ENCODE peak calls at places on chromosomes 3 and 15, in nine cellular contexts. S is HepG2, U is stomach, E is sigmoid colon, W is SK-N-SH, R is suprapubic skin, J is K562, N is GM12878, B is esophagus muscularis mucosa. K is an unnamed sample.

GRCh38 chr3:126360046-126360713 is 3.0 kb upstream of the KLF15 start:
- DNase-seq in R (no peak), E (peak), S (no peak), U (no peak), B (no peak), N (no peak), W (no peak), J (no peak), K (peak)

GRCh38 chr3:11367116-11367781 is 95.1 kb downstream of the ATG7 start:
- DNase-seq in N (no peak), B (no peak), E (peak), S (peak), R (no peak), W (no peak), J (no peak), U (no peak), K (peak)

GRCh38 chr3:18385706-18386105 is 39.4 kb downstream of the SATB1 start:
- DNase-seq in W (no peak), S (no peak), B (no peak), J (no peak), E (no peak), R (no peak), U (no peak), N (no peak), K (no peak)

GRCh38 chr3:135621184-135621931 is 344.2 kb upstream of the PPP2R3A start:
- DNase-seq in J (no peak), W (no peak), N (no peak), R (no peak), B (no peak), U (no peak), S (no peak), E (no peak), K (no peak)

GRCh38 chr3:126356373-126357298 is 572 bp downstream of the KLF15 start:
- DNase-seq in E (peak), W (peak), S (no peak), U (no peak), R (no peak), N (no peak), J (no peak), B (no peak), K (peak)

GRCh38 chr3:8712871-8713360 is 20.7 kb upstream of the CAV3 start:
- DNase-seq in W (no peak), U (no peak), J (no peak), R (no peak), S (no peak), E (no peak), B (no peak), N (no peak), K (no peak)

GRCh38 chr15:45641374-45641778 is 6.5 kb downstream of the SQOR start:
- DNase-seq in J (no peak), N (no peak), W (no peak), U (peak), B (no peak), R (no peak), E (peak), S (peak), K (peak)

GRCh38 chr15:72781621-72782020 is 1.9 kb downstream of the ADPGK start:
- DNase-seq in S (no peak), R (no peak), N (no peak), E (no peak), U (no peak), J (no peak), W (no peak), B (no peak), K (no peak)

GRCh38 chr3:194884649-194885315 is 199.1 kb downstream of the FAM43A start:
- DNase-seq in E (no peak), B (peak), R (peak), U (no peak), J (no peak), N (no peak), W (no peak), S (no peak), K (no peak)

GRCh38 chr15:85579011-85579701 is 198.8 kb downstream of the AKAP13 start:
- DNase-seq in W (no peak), B (no peak), J (no peak), U (peak), N (no peak), R (no peak), S (no peak), E (no peak), K (peak)

GRCh38 chr3:129211772-129212171 is 28.1 kb upstream of the CNBP start:
- DNase-seq in B (no peak), U (peak), W (peak), J (peak), S (peak), N (no peak), E (peak), R (peak), K (peak)

GRCh38 chr15:80978685-80979084 is 10.9 kb downstream of the MESD start:
- DNase-seq in U (no peak), E (no peak), N (no peak), J (peak), B (no peak), W (no peak), S (no peak), R (no peak), K (no peak)

GRCh38 chr3:12601072-12601471 is 44.2 kb downstream of the MKRN2 start:
- DNase-seq in R (no peak), B (no peak), W (peak), E (no peak), U (no peak), S (peak), J (no peak), N (no peak), K (no peak)
- TF ChIP-seq EP300 in R (no peak), B (no peak), W (no peak), E (no peak), U (no peak), S (no peak), J (no peak), N (no peak), K (no peak)

GRCh38 chr3:37287776-37288175 is 113.4 kb upstream of the LRRFIP2 start:
- DNase-seq in R (no peak), N (no peak), U (no peak), J (no peak), S (no peak), E (no peak), W (no peak), B (no peak), K (no peak)
- TF ChIP-seq POLR2AphosphoS5 in R (no peak), N (no peak), U (no peak), J (no peak), S (no peak), E (no peak), W (no peak), B (no peak), K (no peak)

DNA sequence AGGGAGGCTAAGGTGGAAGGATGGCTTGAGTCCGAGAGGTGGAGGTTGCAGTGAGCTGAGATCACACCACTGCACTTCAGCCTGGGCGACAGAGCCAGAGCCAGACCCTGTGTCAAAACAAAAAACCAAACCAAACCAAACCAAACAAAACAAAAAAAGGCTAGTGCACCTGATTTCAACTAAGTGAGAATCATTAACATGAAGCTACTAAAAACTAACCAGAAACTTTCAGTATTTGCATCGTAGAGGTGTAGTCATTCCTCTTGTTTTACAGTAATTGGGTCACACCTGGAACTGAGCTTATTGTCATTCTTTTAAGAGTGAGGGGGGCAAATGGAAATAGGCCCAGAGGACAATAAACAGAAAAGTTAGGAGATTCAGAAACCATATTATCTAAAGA is 58.5 kb downstream of the ST6GAL1 start:
- DNase-seq in R (no peak), W (no peak), N (no peak), U (no peak), E (no peak), B (no peak), S (no peak), J (no peak), K (no peak)
- TF ChIP-seq EP300 in R (no peak), W (no peak), N (peak), U (no peak), E (no peak), B (no peak), S (no peak), J (no peak), K (no peak)

DNA sequence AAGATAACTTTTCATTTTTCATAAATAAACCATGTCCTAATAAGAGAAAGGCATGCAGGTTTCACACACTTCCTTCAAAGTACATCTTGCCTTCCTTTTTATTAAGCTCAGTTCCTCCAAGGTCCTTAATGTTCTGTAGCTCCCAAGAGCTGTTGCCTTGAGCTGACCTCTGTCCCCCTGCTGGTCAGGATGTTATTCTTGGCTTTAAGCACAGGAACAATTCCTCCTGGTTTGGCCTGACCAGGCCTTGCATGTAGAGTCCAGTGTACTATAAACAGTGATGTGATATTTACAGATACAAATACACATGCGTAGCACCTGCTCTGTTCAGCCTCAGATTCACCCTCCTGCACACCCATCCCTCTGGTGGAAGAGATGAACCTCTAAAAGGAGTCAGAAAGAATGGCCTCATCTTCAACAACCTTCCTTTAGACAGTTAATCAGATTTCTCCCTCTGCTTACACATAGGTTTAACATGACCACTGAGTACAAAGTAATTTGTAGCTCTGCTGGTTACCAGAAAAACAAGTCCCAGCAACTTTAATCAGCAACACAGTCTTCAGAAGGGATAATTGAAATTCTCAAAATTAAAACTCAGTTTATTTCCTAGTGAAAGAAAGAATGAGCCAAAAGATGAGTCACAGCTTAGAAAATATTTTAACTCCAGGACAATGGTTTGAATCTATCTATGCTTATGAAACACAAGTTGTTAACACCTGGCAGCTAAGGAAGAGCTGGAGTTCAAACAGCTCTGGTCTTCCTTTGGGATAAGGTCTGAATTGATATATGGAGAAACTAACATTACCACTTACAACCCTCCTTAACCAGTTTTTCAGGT is 46.5 kb downstream of the PTPN9 start:
- DNase-seq in B (peak), J (peak), U (peak), W (peak), N (no peak), R (no peak), S (peak), E (peak), K (peak)
- TF ChIP-seq POLR2AphosphoS5 in B (peak), J (no peak), U (peak), W (no peak), N (no peak), R (no peak), S (no peak), E (peak), K (peak)

K was measured in transverse colon.